ENCODE peak calls at places on chromosomes 4 and X, in six cellular contexts. T is GM06990, E is tibial nerve, U is T-helper 1 cell, V is lower leg skin, X is GM23248. P is an unnamed sample.

GRCh38 chrX:20522420-20522819 is 255.7 kb upstream of the RPS6KA3 start:
- DNase-seq in X (no peak), U (no peak), V (no peak), T (no peak), E (no peak), P (no peak)

GRCh38 chrX:118226060-118226428 is 109.4 kb upstream of the KLHL13 start:
- DNase-seq in X (peak), T (peak), U (no peak), V (no peak), E (no peak), P (no peak)

GRCh38 chr4:99062120-99062519 is 26.5 kb downstream of the ADH5 start:
- DNase-seq in X (peak), T (no peak), U (no peak), E (no peak), V (no peak), P (no peak)

GRCh38 chr4:107876096-107876495 is 51.4 kb downstream of the SGMS2 start:
- DNase-seq in X (no peak), E (no peak), U (no peak), T (no peak), V (no peak), P (no peak)

GRCh38 chr4:71283642-71284257 is 55.1 kb upstream of the SLC4A4 start:
- DNase-seq in E (no peak), U (no peak), X (no peak), V (no peak), T (no peak), P (no peak)

GRCh38 chr4:30943356-30943755 is 223.2 kb downstream of the PCDH7 start:
- DNase-seq in E (no peak), U (no peak), V (no peak), T (no peak), X (no peak), P (no peak)

GRCh38 chrX:44314855-44315254 is 28.6 kb downstream of the EFHC2 start:
- DNase-seq in V (no peak), X (no peak), T (no peak), E (no peak), U (no peak), P (no peak)

GRCh38 chr4:84258905-84259830 is 239.9 kb downstream of the NKX6-1 start:
- DNase-seq in E (no peak), V (no peak), T (peak), U (no peak), X (peak), P (peak)

GRCh38 chrX:40005290-40006011 is 92.3 kb downstream of the BCOR start:
- DNase-seq in T (no peak), X (no peak), E (no peak), U (no peak), V (no peak), P (no peak)

GRCh38 chr4:42152507-42153504 is at the start of gene BEND4:
- DNase-seq in X (peak), T (no peak), U (no peak), V (no peak), E (no peak), P (no peak)

GRCh38 chr4:108849611-108850406 is 87.0 kb upstream of the ETNPPL start:
- DNase-seq in T (peak), V (no peak), E (no peak), U (no peak), X (peak), P (no peak)

GRCh38 chr4:80540785-80541469 is 205.4 kb downstream of the CFAP299 start:
- DNase-seq in X (peak), T (peak), V (no peak), U (no peak), E (no peak), P (no peak)

GRCh38 chrX:48992341-48992740 is 9.7 kb downstream of the GRIPAP1 start:
- DNase-seq in X (no peak), V (no peak), U (no peak), E (no peak), T (no peak), P (no peak)

GRCh38 chr4:21888195-21888976 is 60.2 kb downstream of the KCNIP4 start:
- DNase-seq in E (no peak), U (no peak), V (no peak), X (peak), T (no peak), P (no peak)

GRCh38 chr4:130183096-130183495 is 1087.1 kb downstream of the C4orf33 start:
- DNase-seq in T (no peak), V (no peak), X (no peak), U (no peak), E (no peak), P (no peak)

GRCh38 chrX:71450433-71451106 is 82.3 kb upstream of the OGT start:
- DNase-seq in U (no peak), X (no peak), T (no peak), E (no peak), V (no peak), P (no peak)

GRCh38 chrX:153628665-153629064 is 18.3 kb upstream of the DUSP9 start:
- DNase-seq in V (no peak), X (no peak), U (no peak), E (no peak), T (no peak), P (no peak)

GRCh38 chr4:185123479-185123878 is 19.6 kb upstream of the SLC25A4 start:
- DNase-seq in U (no peak), V (no peak), E (no peak), X (no peak), T (no peak), P (no peak)

GRCh38 chrX:152725409-152725808 is 8.1 kb downstream of the CSAG1 start:
- DNase-seq in V (peak), U (no peak), T (no peak), X (no peak), E (no peak), P (no peak)

GRCh38 chrX:28649541-28649940 is 62.3 kb downstream of the IL1RAPL1 start:
- DNase-seq in V (no peak), X (no peak), E (no peak), T (no peak), U (no peak), P (no peak)

GRCh38 chr4:33200377-33200776 is 2480.2 kb downstream of the PCDH7 start:
- DNase-seq in X (no peak), V (no peak), E (no peak), U (no peak), T (no peak), P (no peak)

GRCh38 chrX:13120017-13120416 is 75.6 kb upstream of the FAM9C start:
- DNase-seq in T (no peak), E (no peak), U (no peak), V (no peak), X (peak), P (no peak)

GRCh38 chr4:37503231-37503630 is 182.9 kb downstream of the RELL1 start:
- DNase-seq in U (no peak), V (no peak), E (no peak), T (no peak), X (no peak), P (no peak)

GRCh38 chr4:1960170-1960825 is 48.5 kb downstream of the NELFA start:
- DNase-seq in T (no peak), U (no peak), X (peak), V (no peak), E (no peak), P (no peak)

GRCh38 chr4:119810001-119810400 is 181.4 kb upstream of the PDE5A start:
- DNase-seq in X (no peak), E (no peak), U (no peak), V (no peak), T (no peak), P (no peak)

GRCh38 chrX:77918568-77918967 is 8.1 kb downstream of the ATP7A start:
- DNase-seq in X (peak), T (no peak), U (no peak), V (no peak), E (no peak), P (no peak)

GRCh38 chr4:153038493-153039311 is 102.6 kb downstream of the FHDC1 start:
- DNase-seq in X (no peak), U (no peak), V (no peak), T (no peak), E (no peak), P (no peak)

GRCh38 chrX:121011254-121011653 is 25.7 kb upstream of the CT47A1 start:
- DNase-seq in V (no peak), X (no peak), U (no peak), E (no peak), T (no peak), P (no peak)

GRCh38 chr4:141375855-141376254 is 155.2 kb downstream of the ZNF330 start:
- DNase-seq in V (no peak), X (peak), U (no peak), T (no peak), E (no peak), P (no peak)

GRCh38 chr4:169416997-169417396 is 146.2 kb upstream of the SH3RF1 start:
- DNase-seq in E (no peak), U (no peak), T (peak), X (no peak), V (no peak), P (no peak)

GRCh38 chr4:139234258-139234657 is 45.8 kb downstream of the MGARP start:
- DNase-seq in U (no peak), E (no peak), X (no peak), V (no peak), T (no peak), P (no peak)

GRCh38 chr4:112127736-112128322 is 17.4 kb upstream of the FAM241A start:
- DNase-seq in T (no peak), X (peak), E (no peak), V (no peak), U (no peak), P (no peak)

GRCh38 chrX:49058794-49059193 is at the start of gene CCDC120:
- DNase-seq in X (no peak), V (no peak), U (no peak), E (no peak), T (no peak), P (no peak)

GRCh38 chrX:73987166-73987565 is 316.8 kb upstream of the ZCCHC13 start:
- DNase-seq in U (no peak), V (no peak), T (no peak), X (no peak), E (no peak), P (no peak)

GRCh38 chr4:130359537-130359936 is 1263.6 kb downstream of the C4orf33 start:
- DNase-seq in T (no peak), X (peak), E (no peak), V (no peak), U (no peak), P (no peak)